ENCODE peak calls at places on chromosomes 3 and 15, in four cellular contexts. Q is IMR-90, B is K562, F is GM12878. A is an unnamed sample.

GRCh38 chr3:112579697-112580096 is 17.9 kb downstream of the SLC35A5 start:
- DNase-seq in Q (peak), B (no peak), F (no peak), A (peak)

GRCh38 chr3:195715134-195715533 is 5.6 kb upstream of the MUC20 start:
- DNase-seq in Q (no peak), B (peak), F (no peak), A (no peak)

GRCh38 chr3:190036631-190037030 is 84.1 kb downstream of the P3H2 start:
- DNase-seq in Q (peak), B (no peak), F (no peak), A (no peak)

GRCh38 chr3:133855772-133856171 is 39.9 kb downstream of the RAB6B start:
- DNase-seq in Q (peak), B (no peak), F (no peak), A (no peak)

GRCh38 chr3:69784854-69785523 is 45.7 kb downstream of the MITF start:
- DNase-seq in Q (peak), B (no peak), F (no peak), A (peak)

GRCh38 chr3:111717601-111718000 is 122.5 kb upstream of the ZBED2 start:
- DNase-seq in Q (peak), B (peak), F (no peak), A (peak)

GRCh38 chr3:187243933-187244564 is 46.8 kb downstream of the RTP1 start:
- DNase-seq in Q (peak), B (no peak), F (no peak), A (no peak)

GRCh38 chr3:50321844-50322385 is 630 bp downstream of the HYAL2 start:
- DNase-seq in Q (no peak), B (no peak), F (no peak), A (no peak)

GRCh38 chr3:144142151-144142855 is 170.7 kb downstream of the DIPK2A start:
- DNase-seq in Q (peak), B (no peak), F (no peak), A (no peak)

GRCh38 chr3:133119146-133119545 is 81.0 kb downstream of the TMEM108 start:
- DNase-seq in Q (no peak), B (no peak), F (no peak), A (no peak)

GRCh38 chr15:65184305-65184943 is 718 bp downstream of the CLPX start:
- DNase-seq in Q (peak), B (peak), F (no peak), A (peak)

GRCh38 chr15:60751985-60752952 is 273.3 kb upstream of the ICE2 start:
- DNase-seq in Q (peak), B (no peak), F (no peak), A (peak)

GRCh38 chr15:96428742-96429141 is 98.2 kb downstream of the NR2F2 start:
- DNase-seq in Q (peak), B (no peak), F (no peak), A (peak)

GRCh38 chr15:77525411-77525811 is 104.7 kb downstream of the HMG20A start:
- DNase-seq in Q (no peak), B (no peak), F (no peak), A (no peak)

GRCh38 chr15:38828031-38828532 is 263.5 kb upstream of the RASGRP1 start:
- DNase-seq in Q (peak), B (no peak), F (no peak), A (peak)

GRCh38 chr3:5195605-5196004 is 8.1 kb downstream of the EDEM1 start:
- DNase-seq in Q (no peak), B (no peak), F (no peak), A (no peak)

GRCh38 chr15:40313531-40314398 is 6.0 kb upstream of the PLCB2 start:
- DNase-seq in Q (no peak), B (no peak), F (no peak), A (peak)

DNA sequence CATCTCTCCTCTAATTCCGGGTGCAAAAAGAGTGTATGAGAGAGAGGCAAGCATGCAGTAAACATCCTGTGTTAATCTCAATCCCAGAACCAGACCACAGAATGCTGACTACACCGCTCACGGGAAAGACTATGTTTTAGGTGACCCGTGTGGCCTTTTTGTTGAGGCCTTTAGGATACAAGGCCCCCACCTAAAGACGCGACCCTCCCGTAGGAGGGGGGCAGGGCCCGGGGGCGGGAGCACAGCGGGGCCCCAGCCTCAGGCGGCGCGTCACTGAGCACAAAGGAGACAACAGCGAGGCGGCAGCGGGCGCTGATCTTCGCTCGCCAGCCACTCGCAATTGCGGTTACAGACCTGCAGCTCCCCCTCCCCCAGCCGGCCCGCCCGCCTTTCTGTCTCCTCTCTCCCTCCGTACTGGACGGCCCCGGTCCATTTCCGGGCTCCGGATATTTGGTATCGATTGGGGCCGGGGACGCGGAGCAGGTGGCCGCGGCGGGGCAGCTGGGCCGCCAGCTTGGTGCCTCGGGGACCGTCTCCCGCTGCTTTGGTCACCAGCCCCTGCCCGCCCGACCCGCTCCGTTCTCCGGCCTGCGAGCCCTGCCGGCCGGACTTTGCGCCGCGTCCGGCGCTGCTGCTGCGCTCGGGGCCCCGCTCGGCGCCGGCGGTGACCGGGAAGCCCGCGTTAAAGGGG is at the start of gene CCDC50:
- DNase-seq in Q (peak), B (peak), F (no peak), A (peak)
- TF ChIP-seq POLR2A in Q (no peak), B (peak), F (peak), A (peak)

GRCh38 chr3:72093270-72093669 is 308.3 kb upstream of the PROK2 start:
- DNase-seq in Q (no peak), B (no peak), F (no peak), A (no peak)
- TF ChIP-seq FOS in Q (no peak), B (no peak), F (no peak), A (no peak)

DNA sequence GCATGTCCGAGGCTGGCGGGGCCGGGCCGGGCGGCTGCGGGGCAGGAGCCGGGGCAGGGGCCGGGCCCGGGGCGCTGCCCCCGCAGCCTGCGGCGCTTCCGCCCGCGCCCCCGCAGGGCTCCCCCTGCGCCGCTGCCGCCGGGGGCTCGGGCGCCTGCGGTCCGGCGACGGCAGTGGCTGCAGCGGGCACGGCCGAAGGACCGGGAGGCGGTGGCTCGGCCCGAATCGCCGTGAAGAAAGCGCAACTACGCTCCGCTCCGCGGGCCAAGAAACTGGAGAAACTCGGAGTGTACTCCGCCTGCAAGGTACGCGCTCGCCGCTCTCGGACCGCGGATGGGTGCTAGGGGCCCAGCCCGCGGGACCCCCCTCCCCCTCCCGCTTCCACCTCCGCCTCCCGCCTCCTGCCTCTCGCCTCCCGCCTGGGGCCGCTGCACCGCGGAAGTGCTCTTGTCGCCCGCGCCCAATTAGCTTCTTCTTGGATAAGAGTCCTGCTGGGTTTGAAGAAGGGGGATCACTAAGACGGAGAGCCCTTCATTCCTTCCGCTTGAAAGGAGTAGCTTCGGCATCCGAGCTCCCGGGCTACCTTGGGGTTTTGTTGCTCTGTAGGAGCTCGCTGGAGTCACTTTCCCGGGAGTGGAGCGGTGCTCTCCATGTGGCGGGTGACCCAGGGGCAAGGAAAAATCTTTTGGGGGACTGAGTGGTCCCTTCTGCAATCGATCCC is 390 bp downstream of the KAT2B start:
- DNase-seq in Q (peak), B (peak), F (no peak), A (peak)
- TF ChIP-seq POLR2A in Q (no peak), B (peak), F (peak), A (no peak)

GRCh38 chr15:70035051-70035718 is 62.5 kb downstream of the TLE3 start:
- DNase-seq in Q (no peak), B (no peak), F (no peak), A (no peak)
- TF ChIP-seq FOS in Q (no peak), B (no peak), F (no peak), A (no peak)

A was measured in endothelial cell of umbilical vein.